ENCODE peak calls at places on chromosomes 3 and 15, in five cellular contexts. L is fibroblast of the aortic adventitia; E is CD4-positive, alpha-beta T cell; R is HEK293T; C is activated CD4-positive, CD25-positive, alpha-beta regulatory T cell. A is an unnamed sample.

GRCh38 chr3:135452881-135453280 is 512.6 kb upstream of the PPP2R3A start:
- DNase-seq in C (no peak), L (no peak), R (no peak), E (no peak), A (no peak)

GRCh38 chr3:43906847-43907507 is 216.2 kb downstream of the ABHD5 start:
- DNase-seq in C (no peak), L (no peak), E (no peak), R (no peak), A (no peak)

GRCh38 chr3:2838533-2839157 is 271.5 kb downstream of the IL5RA start:
- DNase-seq in C (no peak), R (no peak), E (no peak), L (no peak), A (no peak)

GRCh38 chr3:144636833-144637232 is 665.2 kb downstream of the DIPK2A start:
- DNase-seq in L (no peak), R (peak), C (no peak), E (no peak), A (no peak)

GRCh38 chr3:128257632-128258031 is 104.4 kb downstream of the EEFSEC start:
- DNase-seq in C (no peak), E (no peak), R (no peak), L (no peak), A (no peak)

GRCh38 chr3:11288021-11288491 is 15.9 kb downstream of the ATG7 start:
- DNase-seq in E (no peak), L (peak), C (no peak), R (no peak), A (peak)

GRCh38 chr3:177026505-177027277 is 170.6 kb downstream of the TBL1XR1 start:
- DNase-seq in C (no peak), R (no peak), E (no peak), L (peak), A (peak)

GRCh38 chr3:180340395-180340794 is 261.6 kb upstream of the TTC14 start:
- DNase-seq in E (no peak), L (no peak), C (no peak), R (no peak), A (no peak)

GRCh38 chr15:57129064-57129463 is 210.6 kb downstream of the TCF12 start:
- DNase-seq in C (no peak), R (no peak), E (no peak), L (no peak), A (no peak)

GRCh38 chr3:133672461-133672860 is 10.7 kb upstream of the TOPBP1 start:
- DNase-seq in E (no peak), L (no peak), C (no peak), R (no peak), A (no peak)

GRCh38 chr15:85112997-85113396 is 131.3 kb downstream of the PDE8A start:
- DNase-seq in R (no peak), C (no peak), E (no peak), L (no peak), A (no peak)

GRCh38 chr3:86029590-86029989 is 961.4 kb downstream of the VGLL3 start:
- DNase-seq in E (no peak), L (no peak), R (no peak), C (no peak), A (no peak)

GRCh38 chr3:9934993-9935392 is 1.4 kb downstream of the CRELD1 start:
- DNase-seq in C (no peak), L (no peak), E (no peak), R (no peak), A (no peak)

GRCh38 chr15:52186651-52187486 is 4.3 kb downstream of the GNB5 start:
- DNase-seq in C (no peak), R (no peak), E (no peak), L (no peak), A (peak)

GRCh38 chr3:125045965-125046364 is 9.8 kb downstream of the HEG1 start:
- DNase-seq in E (no peak), R (no peak), L (peak), C (no peak), A (peak)